ENCODE peak calls at places on chromosomes 4 and X, in seven cellular contexts. G, B, C, S, V, X and R are unnamed samples.

GRCh38 chr4:186032259-186032658 is 36.7 kb upstream of the TLR3 start:
- DNase-seq in X (no peak), S (no peak), C (no peak), V (no peak), B (no peak), G (peak; percentile 17), R (no peak)

GRCh38 chr4:7302781-7303180 is 110.4 kb downstream of the SORCS2 start:
- DNase-seq in V (no peak), C (no peak), X (no peak), G (no peak), S (no peak), B (no peak), R (no peak)

GRCh38 chr4:48799157-48799556 is 19.1 kb upstream of the FRYL start:
- DNase-seq in S (no peak), X (no peak), C (no peak), B (no peak), G (no peak), V (no peak), R (no peak)

GRCh38 chrX:150771116-150771515 is 77.9 kb downstream of the MTMR1 start:
- DNase-seq in B (no peak), C (no peak), G (no peak), S (no peak), X (no peak), V (no peak), R (no peak)

GRCh38 chr4:20194079-20195013 is 57.4 kb upstream of the SLIT2 start:
- DNase-seq in X (no peak), B (no peak), S (no peak), V (peak; percentile 78), G (no peak), C (no peak), R (no peak)

GRCh38 chr4:145552181-145552822 is 66.9 kb upstream of the MMAA start:
- DNase-seq in S (no peak), V (no peak), G (peak; percentile 58), B (no peak), C (no peak), X (no peak), R (no peak)

GRCh38 chr4:128876194-128876593 is 66.7 kb downstream of the JADE1 start:
- DNase-seq in G (no peak), S (no peak), V (no peak), C (no peak), X (no peak), B (no peak), R (no peak)

GRCh38 chrX:47623540-47624027 is 3.9 kb upstream of the SYN1 start:
- DNase-seq in B (peak; percentile 34), S (no peak), G (no peak), C (no peak), V (no peak), X (peak; percentile 89), R (peak; percentile 90)

GRCh38 chrX:68061206-68061535 is 372.1 kb downstream of the OPHN1 start:
- DNase-seq in V (no peak), S (no peak), G (no peak), X (no peak), C (no peak), B (no peak), R (no peak)

GRCh38 chr4:18388029-18388428 is 366.5 kb upstream of the LCORL start:
- DNase-seq in G (no peak), X (no peak), B (no peak), S (no peak), C (no peak), V (no peak), R (no peak)

GRCh38 chr4:38456096-38456495 is 207.9 kb upstream of the KLF3 start:
- DNase-seq in B (peak; percentile 33), V (no peak), S (no peak), G (no peak), C (no peak), X (no peak), R (no peak)

GRCh38 chrX:112147206-112147605 is 64.6 kb upstream of the TRPC5 start:
- DNase-seq in B (no peak), V (no peak), G (peak; percentile 2), X (peak; percentile 26), S (no peak), C (no peak), R (peak; percentile 63)

GRCh38 chrX:134990475-134991473 is at the start of gene SMIM10:
- DNase-seq in V (no peak), S (peak; percentile 9), C (no peak), G (peak; percentile 24), X (peak; percentile 78), B (peak; percentile 61), R (peak; percentile 43)

GRCh38 chr4:73070072-73070385 is 513 bp upstream of the COX18 start:
- DNase-seq in X (no peak), V (no peak), G (no peak), B (no peak), C (no peak), S (no peak), R (no peak)

GRCh38 chrX:23003121-23003520 is 3.4 kb downstream of the DDX53 start:
- DNase-seq in G (no peak), S (no peak), X (no peak), B (no peak), C (no peak), V (peak; percentile 9), R (no peak)

GRCh38 chrX:46831620-46832327 is 5.1 kb upstream of the RP2 start:
- DNase-seq in C (no peak), X (no peak), V (no peak), S (no peak), G (no peak), B (no peak), R (no peak)

GRCh38 chr4:128517739-128518510 is 230.3 kb upstream of the PGRMC2 start:
- DNase-seq in C (peak; percentile 56), G (no peak), X (peak; percentile 31), S (peak; percentile 56), B (peak; percentile 14), V (peak; percentile 89), R (peak; percentile 13)

GRCh38 chr4:52594961-52595360 is 64.1 kb downstream of the USP46 start:
- DNase-seq in S (no peak), X (no peak), V (no peak), G (no peak), B (no peak), C (no peak), R (no peak)

GRCh38 chr4:169249214-169249973 is 21.4 kb downstream of the SH3RF1 start:
- DNase-seq in V (no peak), G (no peak), C (no peak), B (no peak), S (no peak), X (no peak), R (no peak)

GRCh38 chr4:65592089-65592488 is 78.2 kb downstream of the EPHA5 start:
- DNase-seq in X (no peak), G (no peak), C (no peak), V (no peak), B (no peak), S (no peak), R (peak; percentile 29)

GRCh38 chr4:42646013-42646784 is 10.7 kb downstream of the ATP8A1 start:
- DNase-seq in X (no peak), V (no peak), B (no peak), S (no peak), G (no peak), C (no peak), R (no peak)

GRCh38 chrX:25016361-25016671 is 551 bp upstream of the ARX start:
- DNase-seq in C (no peak), G (no peak), X (no peak), V (no peak), S (no peak), B (no peak), R (peak; percentile 56)

DNA sequence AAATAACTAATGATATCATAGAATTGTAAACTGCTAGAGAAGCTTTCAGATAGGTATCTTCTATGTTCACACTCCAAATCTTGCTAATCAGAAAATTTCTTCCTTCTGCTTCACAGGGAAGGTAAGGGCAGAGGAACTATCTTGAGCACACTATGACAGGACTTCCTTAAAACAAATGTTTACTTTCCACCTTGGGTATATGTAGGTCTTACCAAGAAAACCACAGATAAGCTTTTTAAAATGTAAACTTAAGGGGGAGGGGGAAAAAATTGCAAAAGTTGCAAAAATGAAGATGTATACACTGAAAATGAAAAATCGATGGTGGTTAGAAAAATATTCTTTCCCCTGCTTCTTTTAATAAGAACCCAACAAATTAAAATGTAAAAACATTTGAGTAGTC is 30.9 kb downstream of the YTHDC1 start:
- DNase-seq in B (no peak), G (no peak), S (no peak), V (no peak), X (no peak), C (no peak), R (no peak)
- H3K36me3 ChIP-seq in B (no peaks in the 10 kb centered on the region), G (peaks cover 97% of the 10 kb centered on the region), S (peaks cover 36% of the 10 kb centered on the region), V (peaks cover 9% of the 10 kb centered on the region), X (peaks cover 94% of the 10 kb centered on the region), C (peaks cover 65% of the 10 kb centered on the region), R (peaks cover 69% of the 10 kb centered on the region)

GRCh38 chr4:180587379-180587778 is 1655.8 kb upstream of the TENM3 start:
- DNase-seq in V (no peak), G (no peak), C (no peak), B (no peak), S (no peak), X (no peak), R (peak; percentile 18)
- TF ChIP-seq CTCF in V (no peak), G (peak; percentile 43), C (peak; percentile 22), B (no peak), S (no peak), X (no peak), R (peak; percentile 48)

DNA sequence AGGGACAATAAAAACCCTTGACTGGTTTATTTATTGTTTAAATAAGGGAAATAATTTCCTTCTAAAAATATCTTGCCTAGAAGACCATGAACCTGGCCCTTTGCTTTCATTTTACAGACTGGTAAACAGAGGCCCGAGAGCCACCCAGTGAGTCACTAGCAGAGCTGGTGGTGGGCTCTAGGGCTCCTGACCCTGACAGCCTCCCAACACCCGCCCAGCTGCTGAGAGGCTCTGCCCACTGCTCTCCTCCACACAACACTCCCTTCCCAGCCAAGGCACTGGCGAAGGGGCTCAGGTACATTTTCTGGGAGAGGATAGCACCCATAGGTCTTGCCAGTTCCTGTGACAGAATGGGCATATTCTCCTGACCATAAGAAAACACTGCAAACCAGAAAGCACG is 18.1 kb upstream of the PPEF2 start:
- DNase-seq in C (no peak), G (no peak), B (peak; percentile 21), X (no peak), V (no peak), S (no peak), R (no peak)
- H3K36me3 ChIP-seq in C (peaks cover 10% of the 10 kb centered on the region), G (peaks cover 14% of the 10 kb centered on the region), B (no peaks in the 10 kb centered on the region), X (peaks cover 24% of the 10 kb centered on the region), V (peaks cover 2% of the 10 kb centered on the region), S (peaks cover 24% of the 10 kb centered on the region), R (no peaks in the 10 kb centered on the region)

DNA sequence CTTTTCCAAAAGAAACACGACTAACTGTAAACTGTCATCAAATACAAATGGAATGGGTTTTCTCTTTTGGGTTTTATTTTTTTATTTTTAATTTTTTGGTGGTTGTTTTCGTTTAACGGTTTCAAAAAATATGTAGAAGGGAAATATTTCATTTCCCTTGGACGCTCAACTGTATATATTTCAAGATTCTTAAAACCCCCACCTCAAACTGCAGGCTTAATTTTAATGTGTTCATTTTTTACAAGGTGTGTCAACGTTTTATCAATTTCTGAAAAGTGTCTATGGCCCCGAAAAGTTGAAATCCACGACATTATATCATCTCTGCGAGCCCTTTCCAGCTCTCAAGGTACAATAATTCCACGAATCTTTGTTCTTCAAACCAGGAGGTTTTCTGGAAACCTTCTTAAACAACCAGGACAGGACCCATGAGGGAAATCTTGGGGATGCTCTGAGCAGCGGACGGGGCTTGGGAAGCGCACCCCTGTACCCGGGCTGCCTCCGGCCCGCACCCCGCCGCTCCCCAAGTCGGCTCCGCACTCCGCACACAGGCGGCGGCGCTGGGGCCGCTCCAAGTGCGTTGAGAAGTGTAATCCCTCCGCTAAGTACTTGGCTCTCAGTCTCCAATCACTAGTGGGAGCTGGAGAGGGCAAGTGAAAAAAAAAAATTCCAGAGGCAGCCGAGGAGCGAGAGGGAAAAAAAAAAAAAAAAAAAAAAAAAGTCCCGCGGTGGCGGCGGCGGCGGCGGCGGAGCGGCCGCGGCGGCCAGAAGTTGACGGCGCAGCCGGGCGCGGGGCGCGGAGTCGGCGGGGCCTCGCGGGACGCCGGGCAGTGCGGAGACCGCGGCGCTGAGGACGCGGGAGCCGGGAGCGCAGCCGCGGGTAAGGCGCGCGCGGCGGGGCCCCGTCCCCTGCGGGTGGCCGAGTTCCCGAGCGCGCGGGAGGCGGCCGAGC is at the start of gene BMPR1B:
- DNase-seq in V (no peak), G (no peak), C (no peak), X (peak; percentile 82), B (no peak), S (no peak), R (peak; percentile 75)
- TF ChIP-seq CTCF in V (peak; percentile 7), G (no peak), C (no peak), X (peak; percentile 10), B (no peak), S (no peak), R (no peak)